ENCODE peak calls at places on chromosomes 12 and 14, in nine cellular contexts. P is cardiac muscle cell, O is sciatic nerve, D is hepatocyte, B is nucleus accumbens, C is ELR, M is psoas muscle, Q is heart right ventricle, L is lower lobe of right lung. G is an unnamed sample.

GRCh38 chr12:126708492-126708896 is 1558.5 kb upstream of the TMEM132C start:
- DNase-seq in D (no peak), M (no peak), P (no peak), O (no peak), Q (no peak), B (no peak), C (no peak), L (no peak), G (no peak)

GRCh38 chr14:59240356-59240755 is 51.9 kb downstream of the DAAM1 start:
- DNase-seq in L (no peak), Q (no peak), M (no peak), P (no peak), D (no peak), B (no peak), O (no peak), C (no peak), G (no peak)

GRCh38 chr12:121175383-121176119 is 34.4 kb upstream of the P2RX4 start:
- DNase-seq in Q (no peak), L (no peak), O (no peak), C (peak; percentile 36), M (no peak), B (no peak), D (peak; percentile 25), P (no peak), G (no peak)

GRCh38 chr12:119775246-119775895 is 101.7 kb downstream of the CIT start:
- DNase-seq in P (no peak), M (no peak), D (no peak), L (no peak), Q (no peak), O (no peak), C (no peak), B (no peak), G (no peak)

GRCh38 chr12:72296389-72296788 is 24.2 kb downstream of the TRHDE start:
- DNase-seq in D (peak; percentile 18), P (no peak), C (peak; percentile 98), M (no peak), O (no peak), L (no peak), B (no peak), Q (no peak), G (no peak)

GRCh38 chr12:121451931-121452330 is 52.0 kb downstream of the RNF34 start:
- DNase-seq in B (no peak), D (no peak), O (no peak), C (no peak), M (no peak), L (no peak), P (no peak), Q (no peak), G (no peak)

GRCh38 chr14:36268957-36269734 is 51.3 kb downstream of the MBIP start:
- DNase-seq in B (no peak), P (peak; percentile 57), L (peak; percentile 54), Q (no peak), D (no peak), C (no peak), O (no peak), M (no peak), G (no peak)

GRCh38 chr14:92471919-92472318 is 41.7 kb upstream of the RIN3 start:
- DNase-seq in B (no peak), L (no peak), M (no peak), Q (no peak), D (peak; percentile 84), C (peak; percentile 94), O (no peak), P (no peak), G (no peak)

GRCh38 chr14:23405516-23406025 is 2.5 kb downstream of the MYH6 start:
- DNase-seq in L (no peak), M (peak; percentile 49), C (no peak), O (no peak), Q (no peak), B (no peak), P (no peak), D (no peak), G (no peak)

GRCh38 chr12:123269395-123269892 is 2.2 kb downstream of the CDK2AP1 start:
- DNase-seq in C (peak; percentile 70), D (peak; percentile 89), B (peak; percentile 86), O (peak; percentile 88), M (peak; percentile 80), P (peak; percentile 66), Q (peak; percentile 72), L (peak; percentile 76), G (peak; percentile 90)

GRCh38 chr14:90795744-90796143 is 20.5 kb downstream of the TTC7B start:
- DNase-seq in Q (no peak), M (peak; percentile 16), B (no peak), C (peak; percentile 94), D (no peak), O (no peak), L (no peak), P (no peak), G (no peak)

GRCh38 chr14:99995700-99996356 is 69.4 kb upstream of the EVL start:
- DNase-seq in P (peak; percentile 57), D (peak; percentile 65), M (no peak), O (peak; percentile 72), L (peak; percentile 67), B (no peak), Q (no peak), C (peak; percentile 81), G (peak; percentile 23)

GRCh38 chr14:61524211-61524806 is 171.0 kb upstream of the HIF1A start:
- DNase-seq in C (peak; percentile 84), D (peak; percentile 53), L (no peak), B (no peak), O (no peak), M (no peak), Q (no peak), P (no peak), G (no peak)

GRCh38 chr14:99736600-99737371 is 52.7 kb downstream of the CYP46A1 start:
- DNase-seq in C (no peak), B (no peak), D (peak; percentile 44), L (peak; percentile 51), P (peak; percentile 44), Q (peak; percentile 57), M (no peak), O (peak; percentile 61), G (no peak)

GRCh38 chr12:52346596-52346995 is 20.7 kb downstream of the KRT85 start:
- DNase-seq in D (peak; percentile 28), Q (no peak), P (no peak), B (peak; percentile 31), O (peak; percentile 14), L (no peak), M (no peak), C (no peak), G (no peak)

GRCh38 chr14:93938766-93939303 is 11.7 kb downstream of the FAM181A start:
- DNase-seq in C (no peak), Q (no peak), L (no peak), D (no peak), B (no peak), O (no peak), P (no peak), M (no peak), G (no peak)

GRCh38 chr14:22556021-22556989 is 32.7 kb downstream of the DAD1 start:
- DNase-seq in Q (peak; percentile 36), L (peak; percentile 80), C (peak; percentile 93), P (no peak), B (no peak), O (peak; percentile 70), M (peak; percentile 71), D (no peak), G (no peak)